ENCODE peak calls at places on chromosomes 4 and X, in six cellular contexts. U is endothelial cell, V is HCT116, O is WTC11, S is cardiac fibroblast, Y is AG09319. K is an unnamed sample.
A peak's percentile ranks its signal among the peaks of the same experiment; 100 is the strongest.

GRCh38 chr4:138449938-138450337 is 207.8 kb upstream of the SLC7A11 start:
- DNase-seq in U (no peak), V (no peak), O (no peak), S (no peak), Y (no peak), K (no peak)

GRCh38 chrX:63922221-63922620 is 137.2 kb upstream of the ARHGEF9 start:
- DNase-seq in U (no peak), V (no peak), O (no peak), S (no peak), Y (no peak), K (no peak)

GRCh38 chr4:89836031-89836777 is 757 bp downstream of the SNCA start:
- DNase-seq in U (peak; percentile 9), V (no peak), O (peak; percentile 56), S (no peak), Y (no peak), K (peak; percentile 3)

GRCh38 chr4:7217039-7217438 is 24.7 kb downstream of the SORCS2 start:
- DNase-seq in U (no peak), V (no peak), O (no peak), S (no peak), Y (no peak), K (no peak)

GRCh38 chr4:80173387-80173786 is 23.9 kb upstream of the PRDM8 start:
- DNase-seq in U (no peak), V (no peak), O (no peak), S (peak; percentile 69), Y (no peak), K (no peak)

GRCh38 chrX:155871934-155872333 is 9.2 kb upstream of the VAMP7 start:
- DNase-seq in U (no peak), V (no peak), O (no peak), S (no peak), Y (no peak), K (no peak)

GRCh38 chr4:169079942-169080827 is 70.1 kb upstream of the CBR4 start:
- DNase-seq in U (no peak), V (no peak), O (no peak), S (peak; percentile 92), Y (peak; percentile 61), K (peak; percentile 76)

GRCh38 chr4:83282049-83282535 is 2.5 kb downstream of the COQ2 start:
- DNase-seq in U (peak; percentile 51), V (peak; percentile 58), O (no peak), S (peak; percentile 76), Y (no peak), K (peak; percentile 41)

DNA sequence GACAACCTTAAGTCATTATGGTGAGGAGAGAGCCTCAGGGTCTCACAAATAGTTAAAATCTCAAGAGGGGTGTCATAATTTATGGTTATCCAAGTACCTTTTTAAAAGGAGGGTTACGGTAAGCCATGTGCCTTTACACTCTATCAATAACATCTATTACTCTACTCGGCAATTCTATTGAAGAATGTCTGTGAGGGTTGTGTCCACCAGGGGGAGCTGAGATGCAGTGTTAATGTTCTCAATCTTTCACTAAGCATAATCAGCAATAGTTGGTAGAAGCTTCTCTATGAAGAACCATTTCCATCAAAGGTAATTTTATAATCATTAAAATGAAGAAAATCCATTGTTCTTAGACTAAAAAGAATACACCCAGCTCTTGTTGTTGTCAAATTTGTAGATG is 457.4 kb downstream of the CENPC start:
- DNase-seq in U (peak; percentile 55), V (peak; percentile 1), O (peak; percentile 64), S (peak; percentile 4), Y (no peak), K (peak; percentile 42)
- TF ChIP-seq CTCF in U (peak; percentile 78), V (peak; percentile 46), O (peak; percentile 68), S (peak; percentile 43), Y (no peak), K (peak; percentile 14)

DNA sequence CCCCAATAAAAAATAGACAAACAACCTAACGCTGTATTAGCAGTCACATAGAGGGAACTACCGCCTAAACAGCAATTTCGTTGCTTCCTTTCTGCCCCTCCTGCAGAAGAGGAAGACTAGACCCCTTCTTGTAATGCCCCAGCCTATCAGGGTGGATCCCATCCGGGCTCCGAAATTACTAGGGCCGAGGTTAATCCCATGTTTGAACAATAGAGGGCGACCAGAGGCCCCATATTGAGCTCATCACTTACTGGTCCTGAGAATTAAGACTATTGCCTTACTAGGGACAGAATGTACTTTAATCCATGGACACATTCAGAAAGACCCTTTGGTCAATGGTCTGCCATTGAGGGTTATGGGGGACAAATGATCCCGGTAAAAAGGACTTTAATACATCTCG is 11.8 kb upstream of the ZNF630 start:
- DNase-seq in U (peak; percentile 41), V (peak; percentile 26), O (peak; percentile 41), S (peak; percentile 57), Y (no peak), K (peak; percentile 52)
- TF ChIP-seq CTCF in U (no peak), V (peak; percentile 53), O (no peak), S (peak; percentile 50), Y (peak; percentile 60), K (peak; percentile 33)

GRCh38 chrX:104668550-104668949 is 102.6 kb downstream of the IL1RAPL2 start:
- DNase-seq in U (no peak), V (no peak), O (no peak), S (peak; percentile 20), Y (no peak), K (no peak)
- TF ChIP-seq CTCF in U (no peak), V (peak; percentile 11), O (no peak), S (no peak), Y (no peak), K (no peak)

DNA sequence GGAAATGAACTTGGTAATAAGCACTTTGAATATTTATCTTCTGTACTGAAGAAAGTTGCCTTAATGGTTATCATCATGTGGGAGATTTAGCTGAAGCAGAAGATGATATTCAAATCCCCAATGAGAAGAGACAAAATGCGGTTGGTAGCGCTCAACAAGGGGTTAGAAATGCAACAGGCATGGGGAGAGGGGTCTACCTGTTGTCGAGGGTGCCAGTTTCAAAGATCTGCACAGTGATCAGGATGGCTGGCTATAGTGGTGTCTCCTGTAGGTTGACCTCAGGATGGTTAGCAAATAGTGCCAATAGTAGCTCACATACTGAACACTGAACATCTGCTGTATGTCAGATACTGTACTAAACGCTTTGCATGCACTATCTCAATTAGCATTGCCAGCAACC is 7.0 kb upstream of the HS6ST2 start:
- DNase-seq in U (no peak), V (no peak), O (no peak), S (no peak), Y (no peak), K (no peak)
- TF ChIP-seq CTCF in U (no peak), V (no peak), O (no peak), S (no peak), Y (no peak), K (no peak)

GRCh38 chr4:87967193-87967592 is 8.3 kb upstream of the SPP1 start:
- DNase-seq in U (no peak), V (no peak), O (no peak), S (no peak), Y (no peak), K (no peak)

GRCh38 chr4:87966095-87966496 is 9.4 kb upstream of the SPP1 start:
- DNase-seq in U (no peak), V (no peak), O (no peak), S (no peak), Y (no peak), K (no peak)

GRCh38 chr4:87961993-87962791 is 13.3 kb upstream of the SPP1 start:
- DNase-seq in U (no peak), V (no peak), O (no peak), S (peak; percentile 20), Y (no peak), K (peak; percentile 36)

DNA sequence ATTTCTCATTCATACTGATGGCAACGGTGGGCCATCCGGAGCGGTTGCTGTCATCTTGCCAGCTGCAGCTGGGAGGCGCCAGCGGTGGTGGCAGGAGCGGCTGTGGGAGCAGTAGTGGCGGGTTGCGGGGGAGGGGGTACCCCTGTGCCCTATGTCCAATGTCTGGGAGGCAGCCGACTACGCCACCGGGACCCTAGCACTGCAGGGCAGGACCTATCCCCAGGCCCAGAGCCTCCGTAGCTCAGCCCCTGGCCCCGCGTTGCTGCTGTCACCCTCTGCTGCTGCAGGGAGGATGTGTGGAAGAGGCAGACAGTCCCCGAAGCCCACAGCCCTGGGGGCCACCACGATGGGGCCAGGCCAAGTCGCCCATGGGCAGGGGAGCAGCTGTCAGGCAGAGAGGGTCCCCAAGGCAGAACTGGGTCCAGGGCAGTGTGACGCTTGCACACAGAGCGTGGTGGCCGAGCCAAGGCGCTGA is 10.0 kb upstream of the SPP1 start:
- DNase-seq in U (no peak), V (no peak), O (peak; percentile 48), S (no peak), Y (no peak), K (no peak)
- TF ChIP-seq CTCF in U (no peak), V (peak; percentile 19), O (no peak), S (no peak), Y (no peak), K (no peak)

GRCh38 chrX:38375888-38376287 is 23.5 kb downstream of the OTC start:
- DNase-seq in U (peak; percentile 18), V (peak; percentile 0), O (no peak), S (peak; percentile 11), Y (no peak), K (peak; percentile 4)
- TF ChIP-seq CTCF in U (peak; percentile 26), V (peak; percentile 53), O (no peak), S (peak; percentile 46), Y (peak; percentile 47), K (peak; percentile 23)

DNA sequence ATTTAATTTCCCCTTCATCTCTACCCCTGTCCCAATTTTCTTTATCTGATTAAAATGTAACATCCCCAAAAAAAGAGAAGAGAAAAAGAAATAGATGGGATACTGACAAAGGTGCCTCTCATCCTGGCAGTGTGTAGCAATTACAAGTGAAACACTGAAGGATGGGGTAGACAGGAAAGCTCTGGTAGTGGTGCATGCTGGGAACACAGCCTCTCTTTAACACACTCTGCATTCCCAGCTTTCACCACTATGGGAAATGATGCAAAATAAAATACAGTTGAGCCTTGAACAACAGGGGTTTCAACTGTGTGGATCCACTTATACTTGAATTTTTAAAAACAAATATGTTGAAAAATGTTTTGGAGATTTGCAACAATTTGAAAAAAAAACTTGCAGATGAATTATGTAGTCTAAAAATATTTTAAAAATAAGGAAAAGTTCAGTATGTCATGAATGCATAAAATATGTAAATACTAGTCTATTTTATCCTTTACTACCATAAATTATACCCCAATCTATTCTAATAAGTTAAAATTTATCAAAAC is 239.2 kb upstream of the DDX53 start:
- DNase-seq in U (no peak), V (no peak), O (no peak), S (no peak), Y (no peak), K (no peak)
- TF ChIP-seq CTCF in U (no peak), V (no peak), O (no peak), S (no peak), Y (no peak), K (no peak)

GRCh38 chr4:23425570-23425969 is 464.3 kb downstream of the PPARGC1A start:
- DNase-seq in U (no peak), V (no peak), O (no peak), S (no peak), Y (no peak), K (no peak)
- TF ChIP-seq CTCF in U (no peak), V (no peak), O (no peak), S (no peak), Y (no peak), K (no peak)

DNA sequence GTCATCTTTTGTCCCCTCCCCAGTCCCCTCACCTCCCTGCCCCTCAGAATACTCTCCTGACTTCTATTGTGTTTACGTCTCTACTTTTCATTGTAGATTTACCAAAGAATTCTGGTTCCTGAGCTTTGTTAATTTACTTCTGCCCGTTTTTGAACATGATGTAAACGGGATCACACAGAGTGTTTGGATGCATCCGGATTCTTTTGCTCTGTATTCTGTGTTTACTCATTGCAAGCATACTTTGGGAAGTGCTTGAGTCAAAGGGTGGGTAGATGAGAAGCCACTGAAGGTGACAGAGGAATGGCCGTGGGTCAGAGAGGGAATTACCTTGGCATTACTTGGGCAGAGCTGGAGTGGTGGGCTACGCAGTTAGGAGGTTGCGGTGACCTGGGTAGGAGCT is 18.0 kb downstream of the CLCN4 start:
- DNase-seq in U (no peak), V (no peak), O (no peak), S (no peak), Y (no peak), K (no peak)
- TF ChIP-seq CTCF in U (no peak), V (no peak), O (no peak), S (no peak), Y (no peak), K (no peak)

K was measured in Calu3.